ENCODE peak calls at places on chromosomes 11 and 22, in five cellular contexts. V is left lung, U is mesenchymal stem cell, R is A549, X is neural progenitor cell. D is an unnamed sample. For H3K9me3, the result is how much of the 10 kb centered on the place peaks cover.

GRCh38 chr11:134339756-134340155 is 8.0 kb downstream of the GLB1L2 start:
- DNase-seq in U (no peak), X (no peak), R (no peak), V (no peak), D (no peak)

GRCh38 chr11:103079833-103080232 is 12.1 kb downstream of the DCUN1D5 start:
- DNase-seq in R (no peak), X (no peak), U (peak), V (no peak), D (no peak)

GRCh38 chr11:122984186-122985011 is 2.8 kb upstream of the BSX start:
- DNase-seq in X (peak), R (peak), U (peak), V (no peak), D (no peak)

GRCh38 chr11:47137476-47137875 is 39.2 kb downstream of the ARFGAP2 start:
- DNase-seq in R (no peak), U (no peak), V (no peak), X (no peak), D (no peak)

GRCh38 chr11:83241291-83241946 is 44.7 kb downstream of the CCDC90B start:
- DNase-seq in R (peak), U (peak), X (peak), V (no peak), D (no peak)

GRCh38 chr22:35995772-35996171 is 32.9 kb downstream of the RBFOX2 start:
- DNase-seq in R (no peak), V (no peak), X (no peak), U (peak), D (peak)

GRCh38 chr11:58919980-58920379 is 19.3 kb upstream of the GLYATL1 start:
- DNase-seq in X (no peak), U (no peak), R (no peak), V (no peak), D (no peak)

GRCh38 chr22:20456064-20456721 is 18.6 kb upstream of the SCARF2 start:
- DNase-seq in X (peak), U (peak), R (peak), V (peak), D (peak)

GRCh38 chr11:3016861-3017260 is 24.7 kb upstream of the NAP1L4 start:
- DNase-seq in V (peak), U (no peak), X (no peak), R (no peak), D (no peak)

GRCh38 chr11:83194284-83195175 is 1.0 kb downstream of the ANKRD42 start:
- DNase-seq in X (peak), V (peak), R (peak), U (peak), D (peak)

GRCh38 chr11:43576834-43577521 is 103.6 kb upstream of the HSD17B12 start:
- DNase-seq in R (peak), V (no peak), X (peak), U (peak), D (peak)

GRCh38 chr11:108559340-108559739 is 34.2 kb downstream of the EXPH5 start:
- DNase-seq in R (no peak), U (peak), V (no peak), X (no peak), D (no peak)

GRCh38 chr11:127027000-127027399 is 26.4 kb upstream of the KIRREL3 start:
- DNase-seq in V (no peak), R (no peak), U (no peak), X (no peak), D (no peak)

GRCh38 chr11:62611705-62612365 is 740 bp downstream of the EML3 start:
- DNase-seq in U (peak), R (peak), V (no peak), X (peak), D (no peak)

GRCh38 chr11:106304274-106304673 is 226.8 kb downstream of the AASDHPPT start:
- DNase-seq in U (peak), R (no peak), V (no peak), X (no peak), D (no peak)

GRCh38 chr22:23233746-23234408 is 53.6 kb downstream of the BCR start:
- DNase-seq in R (no peak), X (no peak), U (peak), V (no peak), D (peak)

GRCh38 chr11:76096552-76096951 is 109.8 kb downstream of the WNT11 start:
- DNase-seq in R (peak), V (no peak), U (no peak), X (no peak), D (no peak)

GRCh38 chr22:45291931-45292290 is 7.2 kb downstream of the UPK3A start:
- DNase-seq in R (no peak), U (no peak), X (no peak), V (no peak), D (no peak)

GRCh38 chr11:130315354-130315970 is 745 bp upstream of the ZBTB44 start:
- DNase-seq in R (no peak), X (peak), U (no peak), V (peak), D (no peak)

GRCh38 chr11:35271031-35271430 is 132.1 kb downstream of the CD44 start:
- DNase-seq in R (no peak), V (no peak), U (no peak), X (no peak), D (no peak)

GRCh38 chr11:33187851-33188722 is 26.8 kb upstream of the CSTF3 start:
- DNase-seq in V (no peak), R (no peak), U (no peak), X (no peak), D (peak)

GRCh38 chr22:50585781-50586180 is 3.1 kb upstream of the CHKB start:
- DNase-seq in R (no peak), X (no peak), U (no peak), V (no peak), D (no peak)

GRCh38 chr22:50582562-50583293 is at the start of gene CHKB:
- DNase-seq in U (peak), R (peak), V (peak), X (peak), D (peak)

GRCh38 chr22:50583294-50583865 is 731 bp upstream of the CHKB start:
- DNase-seq in U (no peak), V (no peak), R (no peak), X (no peak), D (no peak)

GRCh38 chr22:50585238-50585637 is 2.6 kb upstream of the CHKB start:
- DNase-seq in X (no peak), V (no peak), U (no peak), R (no peak), D (no peak)

GRCh38 chr22:50584106-50585096 is 1.8 kb upstream of the CHKB start:
- DNase-seq in R (no peak), V (no peak), X (no peak), U (no peak), D (no peak)
- H3K4me3 ChIP-seq in R (peak), V (no peak), X (no peak), U (no peak), D (no peak)

GRCh38 chr11:128696930-128697329 is 3.1 kb downstream of the FLI1 start:
- DNase-seq in U (no peak), R (no peak), V (no peak), X (no peak), D (no peak)
- H3K27ac ChIP-seq in U (no peak), R (no peak), V (peak), X (no peak), D (no peak)

GRCh38 chr11:97574976-97575665 is 1185.3 kb downstream of the JRKL start:
- DNase-seq in U (no peak), X (no peak), R (no peak), V (no peak), D (no peak)
- H3K9me3 ChIP-seq in U (under half), X (under half), R (under half), V (under half), D (under half)

DNA sequence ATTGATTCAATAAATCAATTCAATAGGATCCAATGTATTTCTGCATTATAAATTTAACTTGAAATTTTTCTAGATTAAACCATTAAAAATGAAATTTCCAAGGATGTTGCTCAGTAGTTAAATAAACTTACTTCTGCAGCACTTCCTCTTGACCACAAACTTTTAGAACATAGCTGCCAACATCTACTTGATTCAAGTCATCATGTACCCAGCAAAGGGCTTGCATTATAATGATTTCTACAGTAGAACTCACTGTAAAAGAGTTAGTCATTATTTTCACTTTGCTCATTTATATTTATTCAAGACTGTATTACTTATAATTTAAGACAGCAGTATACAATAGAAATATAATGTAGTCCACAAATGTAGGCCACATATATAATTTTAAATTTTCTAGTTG is 59.2 kb downstream of the PIK3C2A start:
- DNase-seq in V (no peak), R (no peak), X (no peak), U (no peak), D (no peak)
- H3K4me3 ChIP-seq in V (no peak), R (no peak), X (no peak), U (no peak), D (no peak)

GRCh38 chr11:94153320-94153719 is 24.7 kb downstream of the PANX1 start:
- DNase-seq in U (no peak), V (no peak), X (no peak), R (no peak), D (no peak)
- H3K27ac ChIP-seq in U (no peak), V (no peak), X (no peak), R (no peak), D (no peak)

DNA sequence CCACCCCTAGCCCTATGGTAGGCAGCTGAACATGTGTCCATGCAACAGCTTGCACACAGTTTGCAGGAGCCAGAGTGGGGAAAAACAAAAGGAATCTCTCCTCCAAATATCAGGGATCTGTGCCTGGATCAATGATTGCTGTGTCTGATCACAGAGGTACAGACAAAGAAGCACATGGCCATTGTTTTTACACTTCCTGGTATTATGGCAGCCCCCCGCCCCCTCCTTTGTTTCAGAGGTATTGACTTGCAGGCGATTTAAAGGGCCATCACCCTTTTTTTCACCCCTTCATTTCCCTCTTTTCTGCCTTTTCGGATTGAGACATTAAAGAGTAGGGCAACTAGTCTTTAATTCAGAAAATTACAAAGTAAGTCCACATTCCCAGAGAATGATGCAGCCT is 453.0 kb upstream of the LUZP2 start:
- DNase-seq in U (no peak), R (no peak), V (no peak), X (peak), D (no peak)
- H3K9me3 ChIP-seq in U (under half), R (under half), V (under half), X (under half), D (under half)

GRCh38 chr22:43861529-43861928 is 784 bp downstream of the SULT4A1 start:
- DNase-seq in R (no peak), X (no peak), U (no peak), V (no peak), D (no peak)
- H3K4me3 ChIP-seq in R (no peak), X (peak), U (peak), V (no peak), D (no peak)

D was measured in tibial nerve.